ENCODE peak calls at places on chromosomes 7 and 10, in six cellular contexts. One of them, this sample, is unnamed.

GRCh38 chr10:103802637-103803353 is 52.6 kb downstream of the SH3PXD2A start:
- DNase-seq in endodermal cell: no peak
- DNase-seq in cardiac muscle cell: no peak
- DNase-seq in osteocyte: no peak
- DNase-seq in fibroblast of pulmonary artery: no peak
- DNase-seq in nephron progenitor cell: no peak
- DNase-seq in this sample: no peak

GRCh38 chr10:20004087-20004523 is 187.9 kb downstream of the PLXDC2 start:
- DNase-seq in nephron progenitor cell: no peak
- DNase-seq in fibroblast of pulmonary artery: peak
- DNase-seq in cardiac muscle cell: peak
- DNase-seq in endodermal cell: no peak
- DNase-seq in osteocyte: no peak
- DNase-seq in this sample: no peak

GRCh38 chr10:110363572-110364411 is 59.1 kb upstream of the SMNDC1 start:
- DNase-seq in fibroblast of pulmonary artery: no peak
- DNase-seq in osteocyte: no peak
- DNase-seq in nephron progenitor cell: no peak
- DNase-seq in endodermal cell: no peak
- DNase-seq in cardiac muscle cell: no peak
- DNase-seq in this sample: no peak

GRCh38 chr10:22657566-22658190 is 56.7 kb downstream of the PIP4K2A start:
- DNase-seq in cardiac muscle cell: no peak
- DNase-seq in fibroblast of pulmonary artery: peak
- DNase-seq in osteocyte: no peak
- DNase-seq in nephron progenitor cell: no peak
- DNase-seq in endodermal cell: no peak
- DNase-seq in this sample: no peak

GRCh38 chr10:46282460-46283216 is 4.2 kb upstream of the ANTXRL start:
- DNase-seq in fibroblast of pulmonary artery: peak
- DNase-seq in osteocyte: peak
- DNase-seq in cardiac muscle cell: peak
- DNase-seq in endodermal cell: peak
- DNase-seq in nephron progenitor cell: peak
- DNase-seq in this sample: peak

GRCh38 chr7:5567810-5568209 is 144.2 kb upstream of the TNRC18 start:
- DNase-seq in endodermal cell: no peak
- DNase-seq in cardiac muscle cell: no peak
- DNase-seq in nephron progenitor cell: no peak
- DNase-seq in osteocyte: no peak
- DNase-seq in fibroblast of pulmonary artery: peak
- DNase-seq in this sample: no peak

GRCh38 chr10:49230004-49230403 is 41.8 kb upstream of the TMEM273 start:
- DNase-seq in osteocyte: no peak
- DNase-seq in cardiac muscle cell: no peak
- DNase-seq in endodermal cell: no peak
- DNase-seq in nephron progenitor cell: no peak
- DNase-seq in fibroblast of pulmonary artery: no peak
- DNase-seq in this sample: no peak

GRCh38 chr10:80187465-80188409 is 17.6 kb downstream of the ANXA11 start:
- DNase-seq in osteocyte: no peak
- DNase-seq in endodermal cell: no peak
- DNase-seq in fibroblast of pulmonary artery: no peak
- DNase-seq in nephron progenitor cell: no peak
- DNase-seq in cardiac muscle cell: no peak
- DNase-seq in this sample: no peak

GRCh38 chr7:2281556-2281955 is 32.7 kb downstream of the SNX8 start:
- DNase-seq in fibroblast of pulmonary artery: peak
- DNase-seq in cardiac muscle cell: no peak
- DNase-seq in osteocyte: no peak
- DNase-seq in endodermal cell: no peak
- DNase-seq in nephron progenitor cell: no peak
- DNase-seq in this sample: no peak

GRCh38 chr7:93931655-93932054 is 10.1 kb downstream of the GNG11 start:
- DNase-seq in endodermal cell: no peak
- DNase-seq in cardiac muscle cell: no peak
- DNase-seq in fibroblast of pulmonary artery: no peak
- DNase-seq in osteocyte: no peak
- DNase-seq in nephron progenitor cell: no peak
- DNase-seq in this sample: no peak

GRCh38 chr10:106189254-106189653 is 975.3 kb downstream of the SORCS1 start:
- DNase-seq in endodermal cell: peak
- DNase-seq in cardiac muscle cell: peak
- DNase-seq in fibroblast of pulmonary artery: peak
- DNase-seq in nephron progenitor cell: peak
- DNase-seq in osteocyte: no peak
- DNase-seq in this sample: peak

GRCh38 chr10:116146374-116146773 is 126.6 kb downstream of the GFRA1 start:
- DNase-seq in fibroblast of pulmonary artery: no peak
- DNase-seq in cardiac muscle cell: peak
- DNase-seq in osteocyte: no peak
- DNase-seq in endodermal cell: no peak
- DNase-seq in nephron progenitor cell: no peak
- DNase-seq in this sample: no peak

GRCh38 chr7:94513565-94513860 is 3.9 kb downstream of the CASD1 start:
- DNase-seq in cardiac muscle cell: no peak
- DNase-seq in fibroblast of pulmonary artery: peak
- DNase-seq in osteocyte: no peak
- DNase-seq in endodermal cell: no peak
- DNase-seq in nephron progenitor cell: no peak
- DNase-seq in this sample: no peak

GRCh38 chr7:138164804-138165203 is 88.5 kb downstream of the AKR1D1 start:
- DNase-seq in osteocyte: no peak
- DNase-seq in nephron progenitor cell: no peak
- DNase-seq in cardiac muscle cell: no peak
- DNase-seq in endodermal cell: no peak
- DNase-seq in fibroblast of pulmonary artery: no peak
- DNase-seq in this sample: no peak

GRCh38 chr10:132869621-132870020 is 72.7 kb downstream of the CFAP46 start:
- DNase-seq in osteocyte: peak
- DNase-seq in fibroblast of pulmonary artery: no peak
- DNase-seq in endodermal cell: peak
- DNase-seq in nephron progenitor cell: no peak
- DNase-seq in cardiac muscle cell: no peak
- DNase-seq in this sample: no peak

GRCh38 chr10:128570596-128570995 is 444.4 kb upstream of the MKI67 start:
- DNase-seq in cardiac muscle cell: no peak
- DNase-seq in nephron progenitor cell: no peak
- DNase-seq in osteocyte: peak
- DNase-seq in fibroblast of pulmonary artery: no peak
- DNase-seq in endodermal cell: no peak
- DNase-seq in this sample: no peak

GRCh38 chr7:94584113-94584512 is 71.8 kb downstream of the SGCE start:
- DNase-seq in endodermal cell: no peak
- DNase-seq in osteocyte: no peak
- DNase-seq in cardiac muscle cell: no peak
- DNase-seq in nephron progenitor cell: no peak
- DNase-seq in fibroblast of pulmonary artery: peak
- DNase-seq in this sample: no peak

GRCh38 chr7:75054744-75055527 is 18.7 kb downstream of the RCC1L start:
- DNase-seq in cardiac muscle cell: no peak
- DNase-seq in fibroblast of pulmonary artery: peak
- DNase-seq in nephron progenitor cell: no peak
- DNase-seq in osteocyte: no peak
- DNase-seq in endodermal cell: no peak
- DNase-seq in this sample: no peak

DNA sequence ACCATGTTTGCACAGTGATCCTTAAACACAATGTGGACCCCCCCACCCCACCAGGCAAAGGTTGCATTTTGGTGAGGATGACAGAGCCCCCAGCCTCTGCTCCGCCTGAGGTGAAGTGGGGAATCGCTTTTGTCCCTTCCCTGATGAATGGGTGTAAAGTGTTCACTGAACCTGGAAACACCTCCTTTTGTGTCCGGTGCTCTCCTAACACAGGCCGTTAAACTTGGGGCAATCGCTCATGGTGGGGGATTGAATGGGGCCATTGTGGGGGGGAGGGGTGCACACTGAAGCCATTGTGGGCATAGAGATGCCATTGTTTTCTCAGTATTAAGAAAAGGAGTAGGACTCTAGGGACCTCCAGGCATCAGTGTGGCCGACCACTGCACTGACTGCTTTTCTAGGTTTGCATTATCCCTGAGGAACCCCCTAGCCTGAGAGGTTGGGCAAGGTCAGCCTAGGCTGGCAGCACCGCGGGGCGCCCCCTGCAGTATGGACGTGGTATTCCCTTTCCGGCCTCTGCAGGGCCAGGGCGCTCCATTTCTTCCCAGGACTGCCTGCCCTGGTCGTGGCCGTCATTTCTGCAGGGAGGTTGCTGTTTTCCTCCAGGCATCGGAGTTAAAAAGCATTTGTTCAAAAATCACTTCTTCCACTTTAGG is 158.3 kb downstream of the TCF7L2 start:
- DNase-seq in fibroblast of pulmonary artery: no peak
- DNase-seq in endodermal cell: peak
- DNase-seq in nephron progenitor cell: peak
- DNase-seq in cardiac muscle cell: peak
- DNase-seq in osteocyte: no peak
- DNase-seq in this sample: peak
- TF ChIP-seq CTCF in fibroblast of pulmonary artery: peak
- TF ChIP-seq CTCF in endodermal cell: peak
- TF ChIP-seq CTCF in nephron progenitor cell: peak
- TF ChIP-seq CTCF in cardiac muscle cell: peak
- TF ChIP-seq CTCF in osteocyte: peak
- TF ChIP-seq CTCF in this sample: peak

GRCh38 chr7:133437544-133437943 is 184.7 kb downstream of the EXOC4 start:
- DNase-seq in osteocyte: no peak
- DNase-seq in endodermal cell: no peak
- DNase-seq in fibroblast of pulmonary artery: no peak
- DNase-seq in cardiac muscle cell: peak
- DNase-seq in nephron progenitor cell: no peak
- DNase-seq in this sample: no peak

GRCh38 chr7:133436014-133436428 is 183.1 kb downstream of the EXOC4 start:
- DNase-seq in osteocyte: no peak
- DNase-seq in endodermal cell: no peak
- DNase-seq in cardiac muscle cell: no peak
- DNase-seq in fibroblast of pulmonary artery: peak
- DNase-seq in nephron progenitor cell: no peak
- DNase-seq in this sample: no peak

GRCh38 chr7:133431134-133431711 is 178.3 kb downstream of the EXOC4 start:
- DNase-seq in cardiac muscle cell: no peak
- DNase-seq in osteocyte: no peak
- DNase-seq in endodermal cell: no peak
- DNase-seq in fibroblast of pulmonary artery: no peak
- DNase-seq in nephron progenitor cell: no peak
- DNase-seq in this sample: no peak

GRCh38 chr7:133433165-133433812 is 180.4 kb downstream of the EXOC4 start:
- DNase-seq in cardiac muscle cell: no peak
- DNase-seq in nephron progenitor cell: no peak
- DNase-seq in endodermal cell: no peak
- DNase-seq in osteocyte: no peak
- DNase-seq in fibroblast of pulmonary artery: no peak
- DNase-seq in this sample: no peak

DNA sequence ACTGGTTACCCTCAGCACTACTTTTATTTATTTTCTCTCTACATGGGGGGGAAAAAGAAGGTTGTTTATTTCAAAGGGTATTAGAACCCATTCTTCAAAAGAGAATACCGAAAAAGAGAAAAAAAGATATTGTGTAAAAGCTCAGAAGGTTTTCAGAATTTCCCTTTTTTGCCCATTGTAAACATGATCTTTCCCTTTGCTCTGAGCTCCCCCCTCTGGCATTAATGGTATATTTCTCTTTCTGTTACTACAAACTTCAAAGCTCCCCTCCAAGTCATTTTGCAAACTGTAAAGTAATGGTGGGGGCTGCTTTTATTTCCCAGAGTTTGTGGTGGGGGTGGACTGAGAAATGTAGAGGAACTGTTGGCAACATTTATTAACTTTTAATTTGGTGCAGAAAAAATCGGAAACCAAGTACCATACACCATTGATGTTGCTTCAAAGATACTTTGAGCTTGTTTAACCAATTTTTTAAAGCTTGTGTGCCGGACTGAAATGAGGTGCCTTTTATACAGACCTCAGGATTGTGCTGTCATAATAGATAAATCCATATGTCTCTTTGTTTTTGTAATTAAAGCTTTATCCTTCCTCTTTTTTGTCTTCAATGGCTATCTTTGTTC is 181.5 kb downstream of the EXOC4 start:
- DNase-seq in nephron progenitor cell: no peak
- DNase-seq in fibroblast of pulmonary artery: peak
- DNase-seq in endodermal cell: no peak
- DNase-seq in osteocyte: no peak
- DNase-seq in cardiac muscle cell: no peak
- DNase-seq in this sample: peak
- TF ChIP-seq CTCF in nephron progenitor cell: no peak
- TF ChIP-seq CTCF in fibroblast of pulmonary artery: peak
- TF ChIP-seq CTCF in endodermal cell: peak
- TF ChIP-seq CTCF in osteocyte: peak
- TF ChIP-seq CTCF in cardiac muscle cell: peak
- TF ChIP-seq CTCF in this sample: peak

DNA sequence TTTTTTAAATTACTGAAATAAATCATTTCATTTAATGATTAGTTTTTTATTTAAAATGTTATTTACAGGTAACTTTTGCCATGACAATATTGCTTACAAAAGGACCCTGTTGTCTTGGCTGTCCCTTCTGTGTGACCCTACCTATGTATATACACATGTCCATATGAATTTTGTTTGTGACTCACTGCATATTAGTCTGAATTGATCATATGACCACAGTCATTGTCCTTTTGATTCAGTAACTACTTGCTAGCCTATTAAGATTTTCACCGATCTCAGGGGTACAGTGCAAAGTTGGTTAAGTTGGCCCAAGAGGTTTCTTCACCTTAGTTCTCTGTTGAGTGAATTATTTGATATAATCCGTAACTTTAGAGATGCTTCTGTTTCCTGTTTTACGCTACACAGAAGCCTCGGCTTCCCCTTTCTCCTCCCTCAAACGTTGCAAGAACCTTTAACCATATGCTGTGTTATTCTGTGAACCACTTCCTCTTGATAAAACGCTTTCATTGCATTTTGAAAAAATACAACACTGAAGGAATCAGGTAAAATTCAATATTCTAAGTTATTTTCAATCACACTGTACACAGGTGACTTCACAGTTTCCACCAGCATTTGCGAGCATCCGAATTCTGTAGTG is 43.9 kb downstream of the APBB1IP start:
- DNase-seq in fibroblast of pulmonary artery: no peak
- DNase-seq in cardiac muscle cell: no peak
- DNase-seq in osteocyte: no peak
- DNase-seq in endodermal cell: no peak
- DNase-seq in nephron progenitor cell: no peak
- DNase-seq in this sample: no peak
- TF ChIP-seq CTCF in fibroblast of pulmonary artery: no peak
- TF ChIP-seq CTCF in cardiac muscle cell: no peak
- TF ChIP-seq CTCF in osteocyte: no peak
- TF ChIP-seq CTCF in endodermal cell: no peak
- TF ChIP-seq CTCF in nephron progenitor cell: no peak
- TF ChIP-seq CTCF in this sample: no peak

GRCh38 chr7:132656846-132657776 is 80.8 kb upstream of the PLXNA4 start:
- DNase-seq in fibroblast of pulmonary artery: peak
- DNase-seq in osteocyte: no peak
- DNase-seq in cardiac muscle cell: peak
- DNase-seq in nephron progenitor cell: no peak
- DNase-seq in endodermal cell: peak
- DNase-seq in this sample: no peak
- TF ChIP-seq CTCF in fibroblast of pulmonary artery: peak
- TF ChIP-seq CTCF in osteocyte: peak
- TF ChIP-seq CTCF in cardiac muscle cell: peak
- TF ChIP-seq CTCF in nephron progenitor cell: peak
- TF ChIP-seq CTCF in endodermal cell: peak
- TF ChIP-seq CTCF in this sample: peak

This sample was measured in GM13977.